ENCODE peak calls at places on chromosomes 11 and 22, in eight cellular contexts. P is Peyer's patch, H is BJ, C is tibial nerve, F is sigmoid colon, U is cardiac muscle cell, Y is stomach, D is heart left ventricle. T is an unnamed sample. For H3K36me3, the result is how much of the 10 kb centered on the place peaks cover.

GRCh38 chr11:236774-237767 is at the start of gene PSMD13:
- DNase-seq in P (peak), H (peak), C (peak), F (peak), U (peak), Y (peak), D (peak), T (peak)

GRCh38 chr11:9568161-9568853 is 5.2 kb upstream of the WEE1 start:
- DNase-seq in P (no peak), H (no peak), C (no peak), F (no peak), U (peak), Y (no peak), D (no peak), T (no peak)

GRCh38 chr11:44726278-44727113 is at the start of gene TSPAN18:
- DNase-seq in P (no peak), H (no peak), C (no peak), F (peak), U (no peak), Y (no peak), D (peak), T (peak)

GRCh38 chr22:33971561-33971961 is 51.3 kb upstream of the LARGE1 start:
- DNase-seq in P (no peak), H (no peak), C (peak), F (no peak), U (peak), Y (no peak), D (no peak), T (no peak)

GRCh38 chr11:113862430-113862829 is 12.9 kb downstream of the USP28 start:
- DNase-seq in P (no peak), H (no peak), C (no peak), F (no peak), U (no peak), Y (no peak), D (no peak), T (no peak)

GRCh38 chr11:76892305-76892704 is 31.6 kb downstream of the ACER3 start:
- DNase-seq in P (no peak), H (no peak), C (no peak), F (no peak), U (no peak), Y (no peak), D (no peak), T (no peak)

GRCh38 chr11:116833816-116834534 is 3.4 kb downstream of the APOA1 start:
- DNase-seq in P (peak), H (no peak), C (no peak), F (no peak), U (no peak), Y (no peak), D (no peak), T (no peak)

GRCh38 chr11:124896071-124896750 is 1.5 kb downstream of the ROBO4 start:
- DNase-seq in P (no peak), H (no peak), C (peak), F (peak), U (no peak), Y (no peak), D (no peak), T (no peak)

GRCh38 chr22:22759889-22760546 is 115.6 kb downstream of the GGTLC2 start:
- DNase-seq in P (no peak), H (no peak), C (no peak), F (no peak), U (no peak), Y (no peak), D (no peak), T (no peak)

GRCh38 chr11:95147364-95147905 is 57.8 kb downstream of the ENDOD1 start:
- DNase-seq in P (no peak), H (no peak), C (no peak), F (peak), U (peak), Y (no peak), D (no peak), T (no peak)

GRCh38 chr11:44617671-44618461 is 52.4 kb downstream of the CD82 start:
- DNase-seq in P (peak), H (no peak), C (no peak), F (peak), U (no peak), Y (no peak), D (no peak), T (no peak)

GRCh38 chr11:46895821-46896220 is 22.5 kb downstream of the LRP4 start:
- DNase-seq in P (no peak), H (no peak), C (no peak), F (peak), U (no peak), Y (peak), D (peak), T (no peak)

GRCh38 chr22:25021976-25022711 is 69.6 kb downstream of the KIAA1671 start:
- DNase-seq in P (no peak), H (no peak), C (no peak), F (no peak), U (peak), Y (no peak), D (peak), T (no peak)

GRCh38 chr11:65988791-65989592 is 13.0 kb downstream of the EIF1AD start:
- DNase-seq in P (peak), H (peak), C (peak), F (peak), U (peak), Y (peak), D (peak), T (peak)

GRCh38 chr11:47863189-47863892 is 15.2 kb upstream of the NUP160 start:
- DNase-seq in P (no peak), H (peak), C (no peak), F (no peak), U (peak), Y (no peak), D (no peak), T (peak)

GRCh38 chr11:60899977-60900376 is 6.4 kb downstream of the PRPF19 start:
- DNase-seq in P (no peak), H (no peak), C (no peak), F (no peak), U (no peak), Y (no peak), D (no peak), T (no peak)

GRCh38 chr11:60899021-60899936 is 7.1 kb downstream of the PRPF19 start:
- DNase-seq in P (no peak), H (no peak), C (peak), F (peak), U (peak), Y (peak), D (no peak), T (no peak)

GRCh38 chr11:60902625-60903024 is 3.8 kb downstream of the PRPF19 start:
- DNase-seq in P (no peak), H (no peak), C (no peak), F (peak), U (no peak), Y (no peak), D (no peak), T (no peak)

GRCh38 chr11:60897496-60897895 is 8.9 kb downstream of the PRPF19 start:
- DNase-seq in P (no peak), H (no peak), C (no peak), F (no peak), U (no peak), Y (no peak), D (no peak), T (no peak)

GRCh38 chr11:60900673-60901404 is 5.5 kb downstream of the PRPF19 start:
- DNase-seq in P (no peak), H (no peak), C (no peak), F (peak), U (no peak), Y (no peak), D (no peak), T (no peak)
- H3K36me3 ChIP-seq in P (half or more), H (under half), C (under half), F (half or more), U (under half), Y (half or more), D (half or more), T (under half)

DNA sequence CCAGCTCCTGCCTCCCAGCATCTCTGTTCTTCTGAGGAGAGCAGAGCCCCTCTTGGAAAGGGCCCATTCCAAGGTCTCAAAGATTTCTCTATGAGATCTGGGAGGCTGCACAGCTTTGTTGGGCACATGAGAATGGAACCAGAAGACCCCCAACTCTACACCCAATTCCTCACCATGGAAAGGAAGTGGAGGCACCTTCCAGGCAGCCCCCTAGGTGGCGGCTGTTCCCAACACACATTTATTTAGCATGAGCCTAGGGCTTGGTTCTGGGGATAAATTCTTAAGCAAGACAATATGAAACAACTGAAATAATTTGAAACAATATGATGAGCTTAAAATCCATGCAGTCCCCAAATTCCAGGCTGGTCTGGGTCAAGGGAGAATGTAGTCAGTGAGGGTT is 100.4 kb downstream of the TIMP3 start:
- DNase-seq in P (no peak), H (no peak), C (no peak), F (no peak), U (no peak), Y (no peak), D (no peak), T (no peak)
- TF ChIP-seq CTCF in P (no peak), H (no peak), C (no peak), F (no peak), U (no peak), Y (no peak), D (no peak), T (no peak)

DNA sequence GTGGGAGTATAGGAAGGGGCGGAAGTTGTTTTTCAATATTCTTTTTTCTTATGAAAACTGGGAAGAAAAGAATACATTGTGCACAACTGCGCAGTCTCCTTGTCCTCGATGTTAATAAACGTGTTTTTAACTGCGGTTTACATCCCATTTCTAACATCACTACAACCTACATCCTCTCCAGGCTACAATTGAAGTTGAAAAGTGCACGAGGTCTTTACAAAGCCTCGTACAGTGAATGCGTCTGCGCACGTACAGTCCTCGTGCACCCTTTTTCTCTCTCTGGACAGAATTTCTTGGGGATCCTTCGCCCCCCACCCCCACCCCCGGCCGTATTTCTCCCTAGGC is 102.4 kb downstream of the WT1 start:
- DNase-seq in P (no peak), H (no peak), C (no peak), F (no peak), U (no peak), Y (no peak), D (no peak), T (no peak)
- H3K4me3 ChIP-seq in P (no peak), H (no peak), C (peak), F (no peak), U (no peak), Y (peak), D (peak), T (no peak)

GRCh38 chr11:120116966-120117365 is 20.9 kb downstream of the TRIM29 start:
- DNase-seq in P (no peak), H (no peak), C (no peak), F (no peak), U (no peak), Y (no peak), D (no peak), T (no peak)

GRCh38 chr11:120117991-120118390 is 19.9 kb downstream of the TRIM29 start:
- DNase-seq in P (no peak), H (no peak), C (no peak), F (no peak), U (no peak), Y (no peak), D (no peak), T (no peak)

GRCh38 chr11:120121336-120121735 is 16.6 kb downstream of the TRIM29 start:
- DNase-seq in P (no peak), H (no peak), C (no peak), F (no peak), U (no peak), Y (no peak), D (no peak), T (no peak)

GRCh38 chr11:120120805-120121335 is 17.0 kb downstream of the TRIM29 start:
- DNase-seq in P (no peak), H (no peak), C (no peak), F (no peak), U (no peak), Y (no peak), D (no peak), T (no peak)

GRCh38 chr11:120119121-120119520 is 18.8 kb downstream of the TRIM29 start:
- DNase-seq in P (no peak), H (no peak), C (no peak), F (no peak), U (no peak), Y (no peak), D (no peak), T (no peak)
- H3K36me3 ChIP-seq in P (under half), H (under half), C (under half), F (under half), U (under half), Y (under half), D (under half), T (under half)

GRCh38 chr11:19329910-19330309 is 89.2 kb upstream of the E2F8 start:
- DNase-seq in P (no peak), H (no peak), C (no peak), F (no peak), U (no peak), Y (no peak), D (no peak), T (no peak)

GRCh38 chr11:19323502-19323901 is 82.8 kb upstream of the E2F8 start:
- DNase-seq in P (no peak), H (no peak), C (no peak), F (no peak), U (peak), Y (no peak), D (no peak), T (no peak)

GRCh38 chr11:19327280-19327679 is 86.5 kb upstream of the E2F8 start:
- DNase-seq in P (no peak), H (no peak), C (no peak), F (no peak), U (no peak), Y (no peak), D (no peak), T (no peak)

GRCh38 chr11:19328586-19329311 is 88.0 kb upstream of the E2F8 start:
- DNase-seq in P (no peak), H (no peak), C (no peak), F (no peak), U (no peak), Y (no peak), D (no peak), T (no peak)

GRCh38 chr11:19326499-19326898 is 85.8 kb upstream of the E2F8 start:
- DNase-seq in P (no peak), H (no peak), C (no peak), F (no peak), U (peak), Y (no peak), D (no peak), T (no peak)
- TF ChIP-seq CTCF in P (peak), H (peak), C (no peak), F (no peak), U (peak), Y (no peak), D (peak), T (no peak)

DNA sequence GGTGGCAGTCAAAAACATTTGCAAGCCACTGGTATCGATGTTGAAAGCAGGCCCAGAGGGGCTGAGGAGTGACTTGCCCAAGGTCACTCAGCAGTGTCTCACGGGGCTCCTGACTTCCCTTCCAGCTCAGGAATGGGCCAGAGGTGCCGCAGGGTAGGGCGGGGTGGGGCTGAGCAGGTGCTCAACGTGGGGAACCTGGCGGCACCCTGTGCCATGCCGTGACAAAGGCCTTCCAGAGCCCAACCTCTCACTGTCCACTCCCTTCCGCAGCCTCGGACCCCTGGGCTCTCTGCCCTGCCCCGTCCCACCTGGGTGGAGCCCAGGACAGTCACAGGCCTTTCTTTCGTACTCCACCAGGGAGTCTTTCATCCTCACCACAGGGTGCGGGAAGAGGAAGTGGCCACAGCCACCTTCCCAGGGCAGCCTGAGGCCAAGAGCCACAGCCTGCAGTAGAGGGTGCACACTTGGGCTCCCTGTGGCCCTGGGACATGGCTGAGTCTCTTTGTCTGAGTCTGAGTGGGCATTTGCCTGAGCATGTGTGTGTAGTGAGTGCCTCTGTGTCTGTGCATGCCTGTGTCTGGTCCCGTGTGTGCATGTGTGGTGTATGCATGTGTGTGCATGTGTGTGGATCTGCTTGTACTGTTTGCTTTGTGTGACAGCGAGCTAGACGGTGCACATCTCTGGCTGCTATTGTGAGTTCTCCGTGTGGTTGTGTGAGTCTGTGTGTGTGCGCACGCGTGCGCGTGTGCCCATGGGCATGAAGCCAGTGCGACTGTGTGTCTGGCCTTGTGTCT is 6.0 kb upstream of the LIF start:
- DNase-seq in P (peak), H (no peak), C (no peak), F (no peak), U (no peak), Y (peak), D (no peak), T (no peak)
- H3K4me3 ChIP-seq in P (no peak), H (no peak), C (no peak), F (no peak), U (no peak), Y (no peak), D (no peak), T (no peak)

T was measured in GM06990.